ENCODE peak calls at places on chromosomes 13 and 19, in nine cellular contexts. E is GM06990; J is endothelial cell; O is nephron progenitor cell; W is mammary epithelial cell; D is AG10803; B is OCI-LY7; Z is CD8-positive, alpha-beta T cell; L is PC-3. M is an unnamed sample.

GRCh38 chr13:37138169-37138568 is 32.7 kb upstream of the CSNK1A1L start:
- DNase-seq in E (no peak), J (no peak), O (peak; percentile 2), W (peak; percentile 23), D (peak; percentile 27), B (no peak), Z (no peak), L (peak; percentile 48), M (no peak)

GRCh38 chr19:1104452-1105216 is 840 bp downstream of the GPX4 start:
- DNase-seq in E (peak; percentile 86), J (peak; percentile 64), O (peak; percentile 84), W (peak; percentile 75), D (peak; percentile 59), B (peak; percentile 68), Z (peak; percentile 73), L (peak; percentile 70), M (peak; percentile 74)

GRCh38 chr13:90281709-90282108 is 1065.8 kb upstream of the MIR17HG start:
- DNase-seq in E (no peak), J (no peak), O (no peak), W (no peak), D (no peak), B (no peak), Z (no peak), L (peak; percentile 24), M (no peak)

GRCh38 chr13:93561553-93561952 is 334.9 kb downstream of the GPC6 start:
- DNase-seq in E (no peak), J (no peak), O (no peak), W (no peak), D (no peak), B (no peak), Z (no peak), L (no peak), M (no peak)

GRCh38 chr19:38815059-38816001 is 2.6 kb upstream of the LGALS4 start:
- DNase-seq in E (no peak), J (no peak), O (no peak), W (no peak), D (no peak), B (no peak), Z (no peak), L (no peak), M (no peak)

GRCh38 chr13:29936051-29936813 is 85.8 kb upstream of the UBL3 start:
- DNase-seq in E (peak; percentile 10), J (no peak), O (no peak), W (no peak), D (no peak), B (no peak), Z (peak; percentile 10), L (no peak), M (peak; percentile 10)

GRCh38 chr13:53151692-53152421 is 123.2 kb downstream of the OLFM4 start:
- DNase-seq in E (peak; percentile 38), J (peak; percentile 71), O (peak; percentile 68), W (no peak), D (peak; percentile 32), B (peak; percentile 68), Z (no peak), L (no peak), M (peak; percentile 30)

GRCh38 chr19:47331931-47332547 is at the start of gene C5AR2:
- DNase-seq in E (no peak), J (no peak), O (no peak), W (no peak), D (peak; percentile 24), B (no peak), Z (no peak), L (no peak), M (no peak)

GRCh38 chr19:11460207-11460606 is 20.6 kb downstream of the ELAVL3 start:
- DNase-seq in E (no peak), J (no peak), O (no peak), W (no peak), D (no peak), B (no peak), Z (no peak), L (no peak), M (no peak)

GRCh38 chr19:6532244-6532999 is 1.6 kb downstream of the TNFSF9 start:
- DNase-seq in E (peak; percentile 85), J (no peak), O (no peak), W (no peak), D (no peak), B (peak; percentile 78), Z (peak; percentile 16), L (no peak), M (no peak)

GRCh38 chr13:45615501-45616101 is at the start of gene ERICH6B:
- DNase-seq in E (peak; percentile 8), J (peak; percentile 58), O (peak; percentile 77), W (no peak), D (no peak), B (no peak), Z (no peak), L (no peak), M (peak; percentile 63)

GRCh38 chr13:110431425-110431824 is 124.3 kb downstream of the COL4A2 start:
- DNase-seq in E (no peak), J (no peak), O (no peak), W (no peak), D (no peak), B (no peak), Z (no peak), L (no peak), M (no peak)

DNA sequence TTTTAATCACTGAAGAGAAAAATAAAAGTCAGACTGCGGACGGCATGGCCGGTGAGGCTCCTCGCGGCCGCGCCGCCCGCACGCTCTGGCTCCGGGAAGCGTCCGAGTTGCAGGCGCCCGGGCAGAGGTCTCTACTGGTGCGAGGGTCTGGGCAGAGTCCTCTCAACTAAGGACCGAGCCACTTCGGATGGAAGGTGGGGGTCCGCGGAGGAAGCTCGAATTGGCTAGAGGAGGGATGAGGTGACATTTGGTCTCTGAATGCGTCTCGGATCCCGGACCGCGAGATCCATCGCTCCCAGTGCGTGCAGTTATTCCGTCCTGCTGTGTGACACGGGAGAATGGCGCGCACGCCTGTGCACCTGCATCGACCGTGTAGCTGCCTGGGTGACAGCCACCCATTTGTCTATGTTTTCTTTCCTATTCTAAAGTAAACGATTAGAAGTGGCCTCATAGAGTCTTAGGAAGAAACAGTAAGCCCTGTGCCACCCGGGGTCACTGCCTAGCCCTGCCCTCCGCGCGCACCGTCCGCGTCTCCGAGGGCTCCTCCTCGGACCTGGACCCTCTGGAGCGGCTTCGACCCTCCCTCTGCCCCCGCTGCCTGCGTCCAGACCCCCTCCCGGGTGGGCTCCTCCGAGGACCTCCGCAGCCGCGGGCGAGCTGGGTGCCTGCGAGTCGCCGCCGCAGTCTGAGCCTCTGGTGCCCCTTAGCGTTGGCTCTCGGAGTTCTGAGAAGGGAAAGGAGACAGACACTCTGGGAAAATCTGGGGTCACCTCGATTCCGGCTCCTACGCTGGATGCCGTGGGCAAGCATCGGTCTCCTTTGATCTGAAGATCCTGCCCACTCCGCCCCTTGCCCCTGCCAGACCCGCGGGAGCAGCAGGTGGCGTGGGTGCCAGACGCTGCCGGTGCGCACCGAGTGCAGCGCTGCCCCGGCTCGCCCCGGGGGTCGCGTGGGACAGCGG is 347.4 kb downstream of the LIG4 start:
- DNase-seq in E (no peak), J (peak; percentile 68), O (peak; percentile 70), W (peak; percentile 41), D (no peak), B (no peak), Z (no peak), L (peak; percentile 61), M (peak; percentile 49)
- TF ChIP-seq CTCF in E (no peak), J (no peak), O (peak; percentile 48), W (peak; percentile 11), D (peak; percentile 48), B (no peak), Z (no peak), L (peak; percentile 84), M (peak; percentile 69)

DNA sequence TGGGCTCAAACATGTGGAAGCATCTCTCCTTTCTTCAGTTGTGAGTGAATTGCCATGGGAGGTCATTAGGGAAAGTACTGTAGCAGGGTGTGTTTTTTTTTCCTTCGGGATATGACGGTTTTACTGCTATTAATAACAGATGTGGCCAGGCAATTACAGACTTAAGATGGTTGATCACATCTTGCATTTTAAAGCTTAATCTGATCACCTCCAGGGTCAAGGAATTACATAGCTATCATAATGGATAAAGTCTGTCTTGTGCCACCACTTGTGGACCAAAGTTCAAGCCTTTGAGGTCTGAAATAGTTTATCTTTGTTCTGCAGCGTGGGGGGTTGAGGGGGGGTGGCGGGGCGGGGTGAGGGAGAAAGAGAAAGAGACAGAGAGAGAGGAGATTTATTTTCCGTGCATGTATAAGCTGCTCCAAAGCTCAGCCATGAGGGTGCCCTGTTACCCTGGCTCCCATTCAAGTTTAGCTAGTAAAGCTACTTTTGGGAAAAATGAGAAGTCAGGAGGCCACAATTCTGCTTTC is 5.5 kb upstream of the SERP2 start:
- DNase-seq in E (no peak), J (no peak), O (no peak), W (no peak), D (peak; percentile 84), B (no peak), Z (no peak), L (no peak), M (no peak)
- TF ChIP-seq CTCF in E (no peak), J (no peak), O (no peak), W (no peak), D (no peak), B (no peak), Z (no peak), L (no peak), M (no peak)

DNA sequence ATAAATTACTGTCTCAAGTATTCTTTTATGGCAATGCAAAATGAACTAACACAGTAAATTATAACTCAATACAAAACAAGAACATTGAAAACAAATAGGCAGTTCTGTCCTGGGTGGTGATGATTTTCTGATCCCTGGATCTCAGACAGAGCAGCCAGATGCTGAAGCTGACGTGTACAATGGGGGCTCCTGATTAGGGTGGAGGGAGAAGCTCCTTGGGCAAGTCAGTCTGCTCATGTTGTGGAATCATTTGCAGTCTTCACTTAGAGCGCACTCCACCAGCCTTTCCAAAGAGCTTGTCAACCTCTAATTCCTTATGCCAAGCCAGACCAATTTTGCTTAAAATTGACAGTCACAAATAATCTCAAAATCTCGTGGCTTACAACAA is 21.6 kb downstream of the FXYD5 start:
- DNase-seq in E (no peak), J (no peak), O (no peak), W (no peak), D (no peak), B (no peak), Z (no peak), L (no peak), M (no peak)
- TF ChIP-seq CTCF in E (no peak), J (no peak), O (no peak), W (no peak), D (no peak), B (no peak), Z (no peak), L (no peak), M (no peak)

GRCh38 chr19:31319465-31319864 is 29.8 kb downstream of the TSHZ3 start:
- DNase-seq in E (no peak), J (no peak), O (no peak), W (no peak), D (no peak), B (no peak), Z (no peak), L (no peak), M (no peak)

GRCh38 chr19:31317098-31317497 is 32.1 kb downstream of the TSHZ3 start:
- DNase-seq in E (no peak), J (no peak), O (no peak), W (no peak), D (no peak), B (no peak), Z (no peak), L (no peak), M (no peak)

GRCh38 chr19:31318790-31319189 is 30.4 kb downstream of the TSHZ3 start:
- DNase-seq in E (no peak), J (no peak), O (no peak), W (no peak), D (no peak), B (no peak), Z (no peak), L (no peak), M (no peak)

GRCh38 chr19:31316201-31316951 is 32.9 kb downstream of the TSHZ3 start:
- DNase-seq in E (no peak), J (no peak), O (no peak), W (no peak), D (peak; percentile 71), B (no peak), Z (no peak), L (no peak), M (no peak)

GRCh38 chr19:31317542-31317941 is 31.7 kb downstream of the TSHZ3 start:
- DNase-seq in E (no peak), J (no peak), O (no peak), W (no peak), D (no peak), B (no peak), Z (no peak), L (no peak), M (no peak)
- TF ChIP-seq CTCF in E (no peak), J (no peak), O (no peak), W (no peak), D (no peak), B (no peak), Z (no peak), L (no peak), M (no peak)

M was measured in progenitor cell of endocrine pancreas.